ENCODE peak calls at places on chromosomes 3 and 15, in eight cellular contexts. One of them, this sample, is unnamed.

GRCh38 chr3:33437556-33438283 is 2.5 kb downstream of the UBP1 start:
- DNase-seq in MV-4-11: no peak
- DNase-seq in astrocyte: peak
- DNase-seq in stimulated activated CD4-positive, alpha-beta T cell treated with anti-CD3 and anti-CD28 coated beads, Interleukin-4, amount 100 ng/mL, for 48 hours: no peak
- DNase-seq in CMK: no peak
- DNase-seq in LHCN-M2: peak
- DNase-seq in brain microvascular endothelial cell: peak
- DNase-seq in ELR: peak
- DNase-seq in this sample: no peak

GRCh38 chr3:159882784-159883779 is 105.6 kb upstream of the IL12A start:
- DNase-seq in MV-4-11: no peak
- DNase-seq in astrocyte: peak
- DNase-seq in stimulated activated CD4-positive, alpha-beta T cell treated with anti-CD3 and anti-CD28 coated beads, Interleukin-4, amount 100 ng/mL, for 48 hours: no peak
- DNase-seq in CMK: no peak
- DNase-seq in LHCN-M2: peak
- DNase-seq in brain microvascular endothelial cell: peak
- DNase-seq in ELR: peak
- DNase-seq in this sample: no peak

GRCh38 chr15:42730536-42730935 is 6.4 kb downstream of the CDAN1 start:
- DNase-seq in MV-4-11: no peak
- DNase-seq in astrocyte: no peak
- DNase-seq in stimulated activated CD4-positive, alpha-beta T cell treated with anti-CD3 and anti-CD28 coated beads, Interleukin-4, amount 100 ng/mL, for 48 hours: no peak
- DNase-seq in CMK: no peak
- DNase-seq in LHCN-M2: no peak
- DNase-seq in brain microvascular endothelial cell: no peak
- DNase-seq in ELR: no peak
- DNase-seq in this sample: no peak

GRCh38 chr15:77982127-77982490 is 95.4 kb downstream of the TBC1D2B start:
- DNase-seq in MV-4-11: no peak
- DNase-seq in astrocyte: no peak
- DNase-seq in stimulated activated CD4-positive, alpha-beta T cell treated with anti-CD3 and anti-CD28 coated beads, Interleukin-4, amount 100 ng/mL, for 48 hours: no peak
- DNase-seq in CMK: no peak
- DNase-seq in LHCN-M2: no peak
- DNase-seq in brain microvascular endothelial cell: no peak
- DNase-seq in ELR: no peak
- DNase-seq in this sample: no peak

GRCh38 chr3:45417949-45418847 is 29.8 kb downstream of the LARS2 start:
- DNase-seq in MV-4-11: no peak
- DNase-seq in astrocyte: no peak
- DNase-seq in stimulated activated CD4-positive, alpha-beta T cell treated with anti-CD3 and anti-CD28 coated beads, Interleukin-4, amount 100 ng/mL, for 48 hours: no peak
- DNase-seq in CMK: no peak
- DNase-seq in LHCN-M2: no peak
- DNase-seq in brain microvascular endothelial cell: no peak
- DNase-seq in ELR: no peak
- DNase-seq in this sample: no peak

GRCh38 chr3:197471221-197472010 is 84.4 kb downstream of the BDH1 start:
- DNase-seq in MV-4-11: no peak
- DNase-seq in astrocyte: no peak
- DNase-seq in stimulated activated CD4-positive, alpha-beta T cell treated with anti-CD3 and anti-CD28 coated beads, Interleukin-4, amount 100 ng/mL, for 48 hours: no peak
- DNase-seq in CMK: no peak
- DNase-seq in LHCN-M2: peak
- DNase-seq in brain microvascular endothelial cell: no peak
- DNase-seq in ELR: no peak
- DNase-seq in this sample: no peak

GRCh38 chr15:82021992-82022391 is 23.8 kb downstream of the MEX3B start:
- DNase-seq in MV-4-11: no peak
- DNase-seq in astrocyte: peak
- DNase-seq in stimulated activated CD4-positive, alpha-beta T cell treated with anti-CD3 and anti-CD28 coated beads, Interleukin-4, amount 100 ng/mL, for 48 hours: no peak
- DNase-seq in CMK: no peak
- DNase-seq in LHCN-M2: peak
- DNase-seq in brain microvascular endothelial cell: peak
- DNase-seq in ELR: no peak
- DNase-seq in this sample: no peak

GRCh38 chr3:189513281-189514151 is 117.7 kb upstream of the TP63 start:
- DNase-seq in MV-4-11: no peak
- DNase-seq in astrocyte: no peak
- DNase-seq in stimulated activated CD4-positive, alpha-beta T cell treated with anti-CD3 and anti-CD28 coated beads, Interleukin-4, amount 100 ng/mL, for 48 hours: no peak
- DNase-seq in CMK: no peak
- DNase-seq in LHCN-M2: no peak
- DNase-seq in brain microvascular endothelial cell: no peak
- DNase-seq in ELR: no peak
- DNase-seq in this sample: no peak

GRCh38 chr3:10553586-10554235 is 48.3 kb upstream of the ATP2B2 start:
- DNase-seq in MV-4-11: peak
- DNase-seq in astrocyte: no peak
- DNase-seq in stimulated activated CD4-positive, alpha-beta T cell treated with anti-CD3 and anti-CD28 coated beads, Interleukin-4, amount 100 ng/mL, for 48 hours: no peak
- DNase-seq in CMK: no peak
- DNase-seq in LHCN-M2: no peak
- DNase-seq in brain microvascular endothelial cell: peak
- DNase-seq in ELR: no peak
- DNase-seq in this sample: no peak

GRCh38 chr3:126542340-126543241 is 16.1 kb downstream of the C3orf22 start:
- DNase-seq in MV-4-11: no peak
- DNase-seq in astrocyte: no peak
- DNase-seq in stimulated activated CD4-positive, alpha-beta T cell treated with anti-CD3 and anti-CD28 coated beads, Interleukin-4, amount 100 ng/mL, for 48 hours: no peak
- DNase-seq in CMK: no peak
- DNase-seq in LHCN-M2: no peak
- DNase-seq in brain microvascular endothelial cell: no peak
- DNase-seq in ELR: no peak
- DNase-seq in this sample: no peak

GRCh38 chr3:31469385-31469784 is 63.3 kb upstream of the STT3B start:
- DNase-seq in MV-4-11: no peak
- DNase-seq in astrocyte: no peak
- DNase-seq in stimulated activated CD4-positive, alpha-beta T cell treated with anti-CD3 and anti-CD28 coated beads, Interleukin-4, amount 100 ng/mL, for 48 hours: no peak
- DNase-seq in CMK: no peak
- DNase-seq in LHCN-M2: no peak
- DNase-seq in brain microvascular endothelial cell: no peak
- DNase-seq in ELR: no peak
- DNase-seq in this sample: no peak

GRCh38 chr15:79065744-79066376 is 24.7 kb downstream of the RASGRF1 start:
- DNase-seq in MV-4-11: no peak
- DNase-seq in astrocyte: no peak
- DNase-seq in stimulated activated CD4-positive, alpha-beta T cell treated with anti-CD3 and anti-CD28 coated beads, Interleukin-4, amount 100 ng/mL, for 48 hours: no peak
- DNase-seq in CMK: no peak
- DNase-seq in LHCN-M2: no peak
- DNase-seq in brain microvascular endothelial cell: no peak
- DNase-seq in ELR: no peak
- DNase-seq in this sample: no peak

GRCh38 chr15:77538011-77538410 is 94.7 kb downstream of the LINGO1 start:
- DNase-seq in MV-4-11: no peak
- DNase-seq in astrocyte: no peak
- DNase-seq in stimulated activated CD4-positive, alpha-beta T cell treated with anti-CD3 and anti-CD28 coated beads, Interleukin-4, amount 100 ng/mL, for 48 hours: no peak
- DNase-seq in CMK: no peak
- DNase-seq in LHCN-M2: no peak
- DNase-seq in brain microvascular endothelial cell: no peak
- DNase-seq in ELR: no peak
- DNase-seq in this sample: peak

GRCh38 chr15:77999486-77999885 is 78.0 kb downstream of the TBC1D2B start:
- DNase-seq in MV-4-11: no peak
- DNase-seq in astrocyte: no peak
- DNase-seq in stimulated activated CD4-positive, alpha-beta T cell treated with anti-CD3 and anti-CD28 coated beads, Interleukin-4, amount 100 ng/mL, for 48 hours: no peak
- DNase-seq in CMK: no peak
- DNase-seq in LHCN-M2: no peak
- DNase-seq in brain microvascular endothelial cell: no peak
- DNase-seq in ELR: no peak
- DNase-seq in this sample: no peak

GRCh38 chr3:110881069-110881468 is 190.5 kb upstream of the NECTIN3 start:
- DNase-seq in MV-4-11: no peak
- DNase-seq in astrocyte: peak
- DNase-seq in stimulated activated CD4-positive, alpha-beta T cell treated with anti-CD3 and anti-CD28 coated beads, Interleukin-4, amount 100 ng/mL, for 48 hours: no peak
- DNase-seq in CMK: no peak
- DNase-seq in LHCN-M2: peak
- DNase-seq in brain microvascular endothelial cell: peak
- DNase-seq in ELR: peak
- DNase-seq in this sample: no peak

GRCh38 chr15:38878946-38879345 is 314.3 kb upstream of the RASGRP1 start:
- DNase-seq in MV-4-11: no peak
- DNase-seq in astrocyte: no peak
- DNase-seq in stimulated activated CD4-positive, alpha-beta T cell treated with anti-CD3 and anti-CD28 coated beads, Interleukin-4, amount 100 ng/mL, for 48 hours: no peak
- DNase-seq in CMK: no peak
- DNase-seq in LHCN-M2: peak
- DNase-seq in brain microvascular endothelial cell: no peak
- DNase-seq in ELR: no peak
- DNase-seq in this sample: no peak

GRCh38 chr15:33200903-33201302 is 6.4 kb upstream of the FMN1 start:
- DNase-seq in MV-4-11: no peak
- DNase-seq in astrocyte: peak
- DNase-seq in stimulated activated CD4-positive, alpha-beta T cell treated with anti-CD3 and anti-CD28 coated beads, Interleukin-4, amount 100 ng/mL, for 48 hours: no peak
- DNase-seq in CMK: no peak
- DNase-seq in LHCN-M2: no peak
- DNase-seq in brain microvascular endothelial cell: no peak
- DNase-seq in ELR: no peak
- DNase-seq in this sample: no peak

GRCh38 chr3:73680696-73681095 is 56.0 kb upstream of the PDZRN3 start:
- DNase-seq in MV-4-11: no peak
- DNase-seq in astrocyte: no peak
- DNase-seq in stimulated activated CD4-positive, alpha-beta T cell treated with anti-CD3 and anti-CD28 coated beads, Interleukin-4, amount 100 ng/mL, for 48 hours: no peak
- DNase-seq in CMK: no peak
- DNase-seq in LHCN-M2: no peak
- DNase-seq in brain microvascular endothelial cell: no peak
- DNase-seq in ELR: no peak
- DNase-seq in this sample: no peak

GRCh38 chr15:57743424-57743823 is 36.9 kb downstream of the POLR2M start:
- DNase-seq in MV-4-11: no peak
- DNase-seq in astrocyte: no peak
- DNase-seq in stimulated activated CD4-positive, alpha-beta T cell treated with anti-CD3 and anti-CD28 coated beads, Interleukin-4, amount 100 ng/mL, for 48 hours: no peak
- DNase-seq in CMK: no peak
- DNase-seq in LHCN-M2: no peak
- DNase-seq in brain microvascular endothelial cell: no peak
- DNase-seq in ELR: peak
- DNase-seq in this sample: no peak